ENCODE peak calls at places on chromosomes 12 and 14, in seven cellular contexts. K is aorta, M is IMR-90, S is thyroid gland, P is GM23248, W is Peyer's patch, R is neural progenitor cell. J is an unnamed sample.

GRCh38 chr12:132614861-132615578 is 3.6 kb upstream of the P2RX2 start:
- DNase-seq in S (peak; percentile 84), K (peak; percentile 94), R (peak; percentile 85), P (peak; percentile 86), M (peak; percentile 78), W (peak; percentile 83), J (peak; percentile 83)

GRCh38 chr12:70722584-70723343 is 85.5 kb upstream of the PTPRB start:
- DNase-seq in M (no peak), W (no peak), R (no peak), K (no peak), P (no peak), S (no peak), J (no peak)

GRCh38 chr14:63228221-63228620 is 24.0 kb downstream of the RHOJ start:
- DNase-seq in S (no peak), W (no peak), P (no peak), K (no peak), R (no peak), M (no peak), J (no peak)

GRCh38 chr14:100237735-100238418 is 1.1 kb upstream of the YY1 start:
- DNase-seq in P (peak; percentile 67), W (no peak), K (peak; percentile 81), S (peak; percentile 61), R (peak; percentile 84), M (peak; percentile 35), J (peak; percentile 59)

GRCh38 chr14:104935026-104935650 is 10.5 kb downstream of the PLD4 start:
- DNase-seq in M (no peak), R (no peak), S (peak; percentile 94), P (no peak), W (peak; percentile 27), K (no peak), J (no peak)

GRCh38 chr14:98138666-98139065 is 1133.3 kb downstream of the BCL11B start:
- DNase-seq in W (no peak), P (peak; percentile 47), R (peak; percentile 87), S (peak; percentile 48), M (no peak), K (no peak), J (peak; percentile 50)

GRCh38 chr12:105368047-105368646 is 37.7 kb downstream of the C12orf75 start:
- DNase-seq in W (no peak), P (no peak), S (no peak), R (no peak), M (no peak), K (no peak), J (no peak)

GRCh38 chr14:78184151-78184550 is 14.0 kb downstream of the NRXN3 start:
- DNase-seq in W (no peak), M (no peak), R (no peak), P (no peak), S (no peak), K (no peak), J (no peak)

GRCh38 chr14:68711551-68712437 is 81.1 kb downstream of the ZFP36L1 start:
- DNase-seq in K (no peak), P (no peak), S (no peak), W (no peak), R (no peak), M (no peak), J (no peak)

GRCh38 chr12:79274571-79275064 is 410.0 kb downstream of the SYT1 start:
- DNase-seq in S (no peak), M (no peak), R (no peak), W (no peak), K (peak; percentile 46), P (peak; percentile 27), J (no peak)

GRCh38 chr12:102616692-102617091 is 136.3 kb upstream of the IGF1 start:
- DNase-seq in W (no peak), P (no peak), K (no peak), R (no peak), S (no peak), M (no peak), J (no peak)

GRCh38 chr12:75852143-75852542 is 179.4 kb downstream of the PHLDA1 start:
- DNase-seq in M (peak; percentile 48), P (peak; percentile 67), K (no peak), W (no peak), S (peak; percentile 58), R (no peak), J (no peak)

GRCh38 chr12:6752181-6752930 is 585 bp downstream of the MLF2 start:
- DNase-seq in P (peak; percentile 83), K (peak; percentile 83), R (peak; percentile 79), S (peak; percentile 47), M (peak; percentile 62), W (no peak), J (peak; percentile 56)

GRCh38 chr14:92549853-92550244 is 36.3 kb downstream of the RIN3 start:
- DNase-seq in M (peak; percentile 16), K (peak; percentile 89), S (peak; percentile 10), P (peak; percentile 78), R (no peak), W (peak; percentile 46), J (no peak)
- H3K27ac ChIP-seq in M (no peak overlapping the region), K (peak overlapping the region; percentile 84), S (peak overlapping the region; percentile 55), P (peak overlapping the region; percentile 37), R (no peak overlapping the region), W (no peak overlapping the region), J (no peak overlapping the region)

GRCh38 chr12:122844366-122844971 is 9.2 kb downstream of the HIP1R start:
- DNase-seq in P (no peak), S (no peak), K (peak; percentile 49), M (no peak), R (no peak), W (no peak), J (no peak)

GRCh38 chr12:122841544-122842321 is 6.5 kb downstream of the HIP1R start:
- DNase-seq in R (no peak), M (peak; percentile 82), W (peak; percentile 41), P (peak; percentile 90), K (peak; percentile 71), S (peak; percentile 90), J (no peak)

GRCh38 chr12:122842505-122843405 is 7.5 kb downstream of the HIP1R start:
- DNase-seq in W (no peak), P (no peak), S (peak; percentile 76), M (no peak), K (peak; percentile 67), R (no peak), J (no peak)

GRCh38 chr12:122845041-122845864 is 10.0 kb downstream of the HIP1R start:
- DNase-seq in K (peak; percentile 77), P (no peak), R (no peak), S (no peak), W (no peak), M (no peak), J (no peak)

DNA sequence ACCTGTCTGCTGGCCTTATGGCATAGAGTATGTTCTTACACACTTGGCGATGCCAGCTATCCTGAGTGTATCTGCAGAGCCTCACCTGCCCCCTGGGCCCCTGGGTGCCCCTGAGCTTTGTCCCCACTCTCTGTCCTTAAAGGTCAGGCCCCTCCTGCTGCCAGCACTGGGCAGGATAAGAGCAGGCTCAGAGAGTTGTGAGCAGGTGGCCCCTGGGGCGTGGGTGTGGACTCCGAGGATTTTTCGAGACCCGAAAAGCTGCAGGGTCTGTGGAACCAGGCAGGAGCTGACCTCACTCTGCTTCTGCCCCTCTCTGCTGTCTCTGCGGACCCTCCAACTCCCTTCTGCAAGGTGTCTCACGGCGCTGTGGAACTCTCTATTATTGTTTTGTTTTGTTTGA is 8.2 kb downstream of the HIP1R start:
- DNase-seq in S (no peak), P (no peak), W (no peak), R (no peak), K (peak; percentile 71), M (no peak), J (no peak)
- H3K4me1 ChIP-seq in S (peaks cover 67% of the 10 kb centered on the region), P (peaks cover 21% of the 10 kb centered on the region), W (peaks cover 36% of the 10 kb centered on the region), R (no peaks in the 10 kb centered on the region), K (no peaks in the 10 kb centered on the region), M (peaks cover 22% of the 10 kb centered on the region), J (peaks cover 8% of the 10 kb centered on the region)

GRCh38 chr12:123598522-123598921 is 3.4 kb upstream of the DDX55 start:
- DNase-seq in P (no peak), M (no peak), W (no peak), K (no peak), R (no peak), S (no peak), J (no peak)
- H3K36me3 ChIP-seq in P (peaks cover 45% of the 10 kb centered on the region), M (peaks cover 18% of the 10 kb centered on the region), W (no peaks in the 10 kb centered on the region), K (no peaks in the 10 kb centered on the region), R (peaks cover 12% of the 10 kb centered on the region), S (peaks cover 28% of the 10 kb centered on the region), J (peaks cover 10% of the 10 kb centered on the region)

GRCh38 chr12:15831315-15831993 is 42.3 kb upstream of the EPS8 start:
- DNase-seq in R (no peak), P (no peak), W (no peak), M (no peak), S (no peak), K (no peak), J (no peak)
- H3K27ac ChIP-seq in R (no peak overlapping the region), P (peak overlapping the region; percentile 90), W (no peak overlapping the region), M (no peak overlapping the region), S (no peak overlapping the region), K (peak overlapping the region; percentile 76), J (no peak overlapping the region)

GRCh38 chr12:124394462-124395128 is 99.7 kb downstream of the RFLNA start:
- DNase-seq in M (no peak), S (no peak), W (no peak), K (no peak), R (no peak), P (peak; percentile 67), J (no peak)
- H3K4me1 ChIP-seq in M (peaks cover 35% of the 10 kb centered on the region), S (peaks cover 48% of the 10 kb centered on the region), W (peaks cover 89% of the 10 kb centered on the region), K (no peaks in the 10 kb centered on the region), R (peaks cover 14% of the 10 kb centered on the region), P (peaks cover 48% of the 10 kb centered on the region), J (peaks cover 43% of the 10 kb centered on the region)

GRCh38 chr12:112241176-112241575 is 115.8 kb downstream of the TRAFD1 start:
- DNase-seq in R (no peak), S (peak; percentile 37), P (no peak), K (no peak), M (no peak), W (no peak), J (no peak)

GRCh38 chr12:112236386-112236785 is 111.0 kb downstream of the TRAFD1 start:
- DNase-seq in S (no peak), K (no peak), P (peak; percentile 38), R (no peak), M (no peak), W (no peak), J (no peak)

GRCh38 chr12:112239881-112240280 is 114.5 kb downstream of the TRAFD1 start:
- DNase-seq in W (no peak), K (no peak), R (no peak), M (no peak), S (peak; percentile 74), P (no peak), J (no peak)

GRCh38 chr12:112236786-112237185 is 111.4 kb downstream of the TRAFD1 start:
- DNase-seq in R (no peak), S (no peak), K (no peak), W (no peak), M (no peak), P (no peak), J (no peak)

DNA sequence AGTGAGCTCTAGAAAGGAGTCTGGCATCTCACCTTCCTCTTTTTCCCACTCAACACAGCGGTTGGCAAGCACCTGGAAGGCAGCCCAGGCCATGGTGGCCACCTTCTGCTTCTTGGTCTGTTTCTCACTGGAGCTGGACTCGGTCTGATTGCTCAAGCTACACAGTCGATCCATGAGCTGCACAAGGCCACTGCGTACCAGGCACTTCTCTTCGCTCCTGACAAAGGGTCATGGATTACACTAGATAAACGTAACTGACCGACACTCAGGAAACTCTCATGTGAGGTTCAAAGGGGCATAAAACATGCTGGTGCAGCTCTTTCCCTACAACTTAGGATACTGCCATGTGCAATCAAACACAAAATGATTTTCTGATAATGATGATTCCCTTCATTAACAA is 113.7 kb downstream of the TRAFD1 start:
- DNase-seq in W (no peak), P (no peak), M (no peak), R (no peak), S (peak; percentile 62), K (no peak), J (no peak)
- H3K36me3 ChIP-seq in W (peaks cover 10% of the 10 kb centered on the region), P (peaks cover 51% of the 10 kb centered on the region), M (peaks cover 56% of the 10 kb centered on the region), R (no peaks in the 10 kb centered on the region), S (peaks cover 23% of the 10 kb centered on the region), K (peaks cover 11% of the 10 kb centered on the region), J (peaks cover 14% of the 10 kb centered on the region)